ENCODE peak calls at places on chromosomes 7 and 10, in five cellular contexts. C is endothelial cell of umbilical vein; M is right cardiac atrium; D is naive thymus-derived CD4-positive, alpha-beta T cell; U is psoas muscle. E is an unnamed sample.
A peak's percentile ranks its signal among the peaks of the same experiment; 100 is the strongest.

GRCh38 chr10:86968271-86968993 is at the start of gene ADIRF:
- DNase-seq in C (peak; percentile 16), M (peak; percentile 93), D (peak; percentile 32), U (peak; percentile 65), E (no peak)

GRCh38 chr10:131200856-131201470 is 110.6 kb downstream of the TCERG1L start:
- DNase-seq in C (no peak), M (no peak), D (no peak), U (no peak), E (no peak)

GRCh38 chr7:30963842-30964241 is at the start of gene GHRHR:
- DNase-seq in C (no peak), M (no peak), D (no peak), U (no peak), E (no peak)

GRCh38 chr7:46229409-46229808 is 308.3 kb upstream of the IGFBP3 start:
- DNase-seq in C (no peak), M (no peak), D (no peak), U (no peak), E (no peak)

GRCh38 chr10:127462643-127463295 is 86.3 kb upstream of the NPS start:
- DNase-seq in C (no peak), M (no peak), D (no peak), U (no peak), E (no peak)

GRCh38 chr10:127908106-127908957 is 1.4 kb downstream of the PTPRE start:
- DNase-seq in C (peak; percentile 65), M (no peak), D (no peak), U (peak; percentile 60), E (peak; percentile 20)

GRCh38 chr10:69709366-69709941 is 79.4 kb downstream of the FAM241B start:
- DNase-seq in C (no peak), M (no peak), D (no peak), U (no peak), E (no peak)

GRCh38 chr7:96238976-96239766 is 82.7 kb downstream of the SLC25A13 start:
- DNase-seq in C (peak; percentile 32), M (no peak), D (no peak), U (no peak), E (no peak)

GRCh38 chr10:112875474-112876267 is 74.4 kb upstream of the TCF7L2 start:
- DNase-seq in C (peak; percentile 25), M (no peak), D (no peak), U (no peak), E (no peak)

GRCh38 chr10:24694086-24694485 is 29.6 kb downstream of the ARHGAP21 start:
- DNase-seq in C (no peak), M (no peak), D (no peak), U (no peak), E (no peak)

GRCh38 chr10:24701447-24701846 is 22.2 kb downstream of the ARHGAP21 start:
- DNase-seq in C (no peak), M (no peak), D (no peak), U (no peak), E (no peak)

GRCh38 chr10:24695452-24695851 is 28.2 kb downstream of the ARHGAP21 start:
- DNase-seq in C (no peak), M (no peak), D (no peak), U (no peak), E (no peak)

GRCh38 chr10:24700911-24701310 is 22.8 kb downstream of the ARHGAP21 start:
- DNase-seq in C (no peak), M (no peak), D (no peak), U (no peak), E (no peak)

GRCh38 chr10:24697080-24697479 is 26.6 kb downstream of the ARHGAP21 start:
- DNase-seq in C (no peak), M (no peak), D (no peak), U (no peak), E (no peak)
- H3K4me1 ChIP-seq in C (no peaks in the 10 kb centered on the region), M (peaks cover 13% of the 10 kb centered on the region), D (no peaks in the 10 kb centered on the region), U (peaks cover 47% of the 10 kb centered on the region), E (no peaks in the 10 kb centered on the region)

GRCh38 chr10:61135276-61135721 is 191.3 kb upstream of the RHOBTB1 start:
- DNase-seq in C (peak; percentile 12), M (no peak), D (no peak), U (no peak), E (no peak)
- H3K27ac ChIP-seq in C (no peak overlapping the region), M (no peak overlapping the region), D (no peak overlapping the region), U (no peak overlapping the region), E (no peak overlapping the region)

DNA sequence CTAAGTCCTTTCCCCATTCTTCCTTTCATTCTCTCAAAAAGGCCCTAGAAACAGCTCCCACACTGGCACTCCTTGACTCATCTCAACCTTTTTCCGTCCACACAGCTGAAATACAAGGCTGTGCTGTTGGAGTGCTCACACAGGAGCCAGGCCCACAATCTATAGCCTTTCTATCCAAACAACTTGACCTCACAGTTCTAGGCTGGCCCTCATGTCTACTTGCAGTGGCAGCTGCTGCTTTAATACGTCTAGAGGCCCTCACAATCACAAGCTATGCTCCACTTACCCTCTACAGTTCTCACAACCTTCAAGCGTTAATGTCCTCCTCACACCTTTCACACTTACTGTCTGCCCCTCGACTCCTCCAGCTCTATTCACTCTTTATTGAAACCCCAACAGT is 12.0 kb upstream of the LRRC61 start:
- DNase-seq in C (no peak), M (no peak), D (no peak), U (no peak), E (no peak)
- H3K4me1 ChIP-seq in C (no peaks in the 10 kb centered on the region), M (no peaks in the 10 kb centered on the region), D (no peaks in the 10 kb centered on the region), U (no peaks in the 10 kb centered on the region), E (peaks cover 14% of the 10 kb centered on the region)

DNA sequence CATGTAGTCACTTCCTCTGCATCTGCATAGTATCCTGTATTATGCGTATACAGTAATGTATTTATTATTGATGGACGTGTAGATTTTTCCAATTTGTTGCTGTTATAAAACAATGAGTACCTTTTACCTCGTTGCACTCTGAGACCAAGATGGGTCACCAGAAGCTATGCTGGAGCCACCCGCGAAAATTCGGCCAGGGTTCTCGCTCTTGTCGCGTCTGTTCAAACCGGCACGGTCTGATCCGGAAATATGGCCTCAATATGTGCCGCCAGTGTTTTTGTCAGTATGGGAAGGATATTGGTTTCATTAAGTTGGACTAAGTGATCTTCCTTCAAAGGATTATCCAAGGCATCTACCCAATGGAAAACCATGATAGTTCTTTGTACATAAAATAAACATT is 1.0 kb downstream of the PSMC2 start:
- DNase-seq in C (peak; percentile 13), M (no peak), D (no peak), U (no peak), E (no peak)
- H3K27ac ChIP-seq in C (peak overlapping the region; percentile 63), M (no peak overlapping the region), D (peak overlapping the region; percentile 93), U (peak overlapping the region; percentile 92), E (peak overlapping the region; percentile 86)

GRCh38 chr10:35498693-35499092 is 106.4 kb upstream of the GJD4 start:
- DNase-seq in C (no peak), M (no peak), D (no peak), U (no peak), E (no peak)
- H3K4me1 ChIP-seq in C (peaks cover 22% of the 10 kb centered on the region), M (peaks cover 2% of the 10 kb centered on the region), D (peaks cover 7% of the 10 kb centered on the region), U (peaks cover 40% of the 10 kb centered on the region), E (no peaks in the 10 kb centered on the region)

DNA sequence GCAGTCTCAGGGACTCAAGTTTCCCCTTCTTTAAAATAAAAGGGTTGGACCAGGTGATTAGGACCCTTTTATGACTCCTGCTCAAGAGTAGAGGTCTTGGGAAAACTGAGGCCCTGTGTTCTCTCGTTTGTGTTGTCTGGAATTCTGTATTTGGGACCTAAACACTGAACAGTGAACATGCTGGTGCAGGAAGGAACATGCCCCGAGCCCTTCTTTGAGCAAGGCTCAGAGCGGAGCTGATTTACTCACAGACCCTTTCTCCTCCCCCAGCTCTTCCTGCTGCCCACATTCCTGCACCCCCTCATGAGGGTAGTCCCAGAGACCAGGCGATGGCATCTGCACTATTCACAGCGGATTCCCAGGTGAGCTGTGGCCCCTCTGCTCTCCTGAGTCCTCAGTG is 14.2 kb downstream of the ZKSCAN1 start:
- DNase-seq in C (no peak), M (no peak), D (no peak), U (no peak), E (no peak)
- H3K27ac ChIP-seq in C (no peak overlapping the region), M (no peak overlapping the region), D (no peak overlapping the region), U (no peak overlapping the region), E (no peak overlapping the region)

DNA sequence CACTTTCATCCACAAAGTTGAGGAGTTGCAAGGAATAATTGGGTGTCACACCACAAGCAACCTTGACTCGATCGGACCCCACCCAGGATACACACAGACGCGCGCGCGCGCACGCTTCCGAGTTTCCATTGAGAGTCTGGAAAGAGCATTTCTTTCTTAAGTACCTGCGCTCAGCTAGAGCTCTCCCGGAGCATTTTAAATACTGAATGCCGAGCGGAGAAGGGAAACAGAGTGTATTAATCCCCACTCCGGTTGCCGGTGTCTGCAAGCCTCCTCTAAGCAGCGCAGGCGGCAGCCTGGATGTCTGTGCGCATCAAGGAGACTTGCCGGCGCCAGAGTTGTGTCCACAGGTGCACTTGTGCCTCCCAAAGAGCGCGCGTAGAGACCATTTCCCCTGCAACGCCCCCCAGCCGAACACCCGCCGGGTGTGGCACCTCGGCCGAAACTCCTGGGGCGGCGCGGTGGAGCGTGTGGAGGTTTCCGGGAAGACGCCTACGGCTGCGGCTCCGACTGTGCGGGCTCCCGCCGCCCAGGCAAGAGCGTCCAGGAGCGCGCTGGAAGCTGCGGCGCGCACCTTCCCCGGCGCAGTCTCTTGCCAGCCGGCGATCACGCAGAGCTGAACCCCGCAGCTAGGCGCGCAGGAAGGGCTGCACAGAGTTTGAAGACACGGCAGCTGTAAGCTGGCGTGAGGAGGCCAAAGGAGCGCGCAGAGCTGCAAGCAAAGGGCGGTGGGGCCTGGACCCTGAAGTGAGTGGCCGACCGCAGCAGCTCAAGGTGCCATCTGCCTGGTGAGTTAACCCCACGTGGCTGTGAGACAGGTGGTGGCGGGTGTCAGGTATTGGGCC is 1.1 kb upstream of the FEZF1 start:
- DNase-seq in C (no peak), M (no peak), D (no peak), U (no peak), E (peak; percentile 72)
- H3K4me1 ChIP-seq in C (peaks cover 12% of the 10 kb centered on the region), M (peaks cover 2% of the 10 kb centered on the region), D (no peaks in the 10 kb centered on the region), U (peaks cover 16% of the 10 kb centered on the region), E (no peaks in the 10 kb centered on the region)

DNA sequence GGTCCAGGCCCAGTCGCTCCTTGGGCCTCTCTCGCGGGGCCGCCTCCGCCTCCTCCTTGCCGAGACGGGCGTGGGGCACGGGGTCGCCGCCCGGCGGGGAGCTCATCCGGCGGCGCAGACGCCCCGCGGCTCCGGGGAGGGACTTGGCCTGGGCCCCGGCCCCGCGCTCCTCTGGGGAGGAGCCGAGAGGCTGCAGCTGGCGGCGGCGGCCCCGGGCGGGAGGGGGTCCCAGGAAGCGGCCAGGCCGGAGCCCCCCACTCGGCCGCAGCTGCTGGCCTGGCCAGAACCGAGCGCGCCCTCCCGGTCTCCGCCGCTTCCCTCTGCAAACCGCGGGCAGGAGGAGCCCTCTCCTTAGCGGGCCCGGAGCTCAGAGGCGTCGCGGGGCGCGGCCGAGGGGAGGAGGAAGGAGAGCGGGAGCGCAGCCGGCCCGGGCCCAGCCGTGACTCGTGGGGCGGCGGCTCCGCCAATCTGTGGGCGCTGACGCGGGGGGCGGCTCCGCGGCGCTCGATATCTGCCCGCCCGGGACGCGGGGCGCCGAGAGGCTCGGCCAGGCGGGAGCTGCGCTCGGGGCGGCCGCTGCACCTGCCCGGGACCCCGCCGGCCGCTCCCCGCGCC is at the start of gene FAM20C:
- DNase-seq in C (peak; percentile 75), M (peak; percentile 95), D (peak; percentile 37), U (peak; percentile 90), E (peak; percentile 86)
- H3K27ac ChIP-seq in C (peak within 1 kb of the TSS; percentile 18), M (peak within 1 kb of the TSS; percentile 86), D (no peak within 1 kb of the TSS), U (peak within 1 kb of the TSS; percentile 93), E (peak within 1 kb of the TSS; percentile 71)

GRCh38 chr7:92827464-92827863 is 8.9 kb downstream of the CDK6 start:
- DNase-seq in C (no peak), M (no peak), D (no peak), U (no peak), E (no peak)

GRCh38 chr7:92824901-92825480 is 11.4 kb downstream of the CDK6 start:
- DNase-seq in C (no peak), M (no peak), D (no peak), U (no peak), E (no peak)

GRCh38 chr7:92823042-92823441 is 13.3 kb downstream of the CDK6 start:
- DNase-seq in C (no peak), M (no peak), D (no peak), U (no peak), E (no peak)

GRCh38 chr7:92824450-92824849 is 11.9 kb downstream of the CDK6 start:
- DNase-seq in C (no peak), M (no peak), D (no peak), U (no peak), E (no peak)

GRCh38 chr7:92826258-92827004 is 9.9 kb downstream of the CDK6 start:
- DNase-seq in C (no peak), M (no peak), D (no peak), U (no peak), E (no peak)
- H3K4me1 ChIP-seq in C (peaks cover 9% of the 10 kb centered on the region), M (peaks cover 1% of the 10 kb centered on the region), D (peaks cover 33% of the 10 kb centered on the region), U (peaks cover under 1% of the 10 kb centered on the region), E (peaks cover 46% of the 10 kb centered on the region)